ENCODE peak calls at places on chromosomes 2 and 18, in nine cellular contexts. R is activated naive CD4-positive, alpha-beta T cell; U is HTR-8/SVneo; M is MV-4-11; A is non-pigmented ciliary epithelial cell; K is activated T-helper 1 cell treated with anti-CD3 and anti-CD28 coated beads, Interleukin-2, amount 50 U/mL, for 16 hours; S is fibroblast of mammary gland; P is hepatic stellate cell; N is HepG2. F is an unnamed sample.

GRCh38 chr2:154688373-154688772 is 10.1 kb upstream of the KCNJ3 start:
- DNase-seq in R (no peak), U (no peak), M (no peak), A (no peak), K (no peak), S (no peak), P (no peak), N (no peak), F (no peak)

GRCh38 chr2:220227272-220227920 is 600.0 kb downstream of the SLC4A3 start:
- DNase-seq in R (no peak), U (no peak), M (no peak), A (peak), K (no peak), S (peak), P (peak), N (no peak), F (no peak)

GRCh38 chr2:201697899-201698298 is 545 bp downstream of the MPP4 start:
- DNase-seq in R (no peak), U (peak), M (no peak), A (peak), K (no peak), S (peak), P (peak), N (no peak), F (no peak)

GRCh38 chr2:164143183-164143930 is 407.5 kb upstream of the FIGN start:
- DNase-seq in R (no peak), U (no peak), M (no peak), A (no peak), K (no peak), S (no peak), P (no peak), N (no peak), F (no peak)

GRCh38 chr2:160730296-160730995 is 236.8 kb upstream of the RBMS1 start:
- DNase-seq in R (no peak), U (peak), M (no peak), A (no peak), K (no peak), S (no peak), P (no peak), N (no peak), F (no peak)

GRCh38 chr2:238104071-238104511 is 4.0 kb downstream of the ESPNL start:
- DNase-seq in R (no peak), U (no peak), M (no peak), A (no peak), K (no peak), S (no peak), P (no peak), N (no peak), F (no peak)

GRCh38 chr2:25586726-25587144 is 86.6 kb downstream of the DTNB start:
- DNase-seq in R (no peak), U (no peak), M (no peak), A (no peak), K (no peak), S (peak), P (no peak), N (no peak), F (no peak)

GRCh38 chr2:181308731-181309130 is 148.5 kb upstream of the ITGA4 start:
- DNase-seq in R (no peak), U (no peak), M (no peak), A (no peak), K (no peak), S (no peak), P (no peak), N (no peak), F (no peak)

GRCh38 chr2:107402330-107402729 is 424.4 kb upstream of the RGPD4 start:
- DNase-seq in R (no peak), U (no peak), M (peak), A (no peak), K (no peak), S (no peak), P (no peak), N (no peak), F (peak)

GRCh38 chr2:3334392-3334791 is 43.2 kb downstream of the EIPR1 start:
- DNase-seq in R (no peak), U (no peak), M (no peak), A (no peak), K (no peak), S (peak), P (no peak), N (no peak), F (no peak)

GRCh38 chr18:32772580-32773186 is at the start of gene KLHL14:
- DNase-seq in R (no peak), U (no peak), M (no peak), A (no peak), K (no peak), S (no peak), P (no peak), N (no peak), F (no peak)

GRCh38 chr18:76486600-76486999 is 8.4 kb downstream of the ZNF516 start:
- DNase-seq in R (no peak), U (no peak), M (peak), A (no peak), K (no peak), S (no peak), P (no peak), N (no peak), F (no peak)

GRCh38 chr2:107607054-107607453 is 219.6 kb upstream of the RGPD4 start:
- DNase-seq in R (no peak), U (no peak), M (no peak), A (no peak), K (no peak), S (no peak), P (no peak), N (no peak), F (no peak)

GRCh38 chr18:49814147-49814499 is 790 bp upstream of the ACAA2 start:
- DNase-seq in R (peak), U (peak), M (peak), A (no peak), K (no peak), S (peak), P (peak), N (peak), F (peak)

GRCh38 chr18:63162271-63163014 is 157.1 kb downstream of the BCL2 start:
- DNase-seq in R (no peak), U (no peak), M (peak), A (peak), K (no peak), S (peak), P (peak), N (no peak), F (peak)

F was measured in DMS53.